ENCODE peak calls at places on chromosome 11, in ten cellular contexts. C, R, K, D, B, Y, O, E, L and V are unnamed samples.

GRCh38 chr11:72975778-72976520 is 161.7 kb downstream of the ATG16L2 start:
- DNase-seq in C (no peak), R (peak; percentile 93), K (no peak), D (no peak), B (peak; percentile 88), Y (peak; percentile 91), O (peak; percentile 76), E (peak; percentile 59), L (no peak), V (peak; percentile 96)

GRCh38 chr11:66869471-66869870 is 12.6 kb downstream of the LRFN4 start:
- DNase-seq in C (no peak), R (no peak), K (no peak), D (no peak), B (no peak), Y (no peak), O (no peak), E (no peak), L (no peak), V (no peak)

GRCh38 chr11:71181566-71181965 is 70.8 kb downstream of the SHANK2 start:
- DNase-seq in C (no peak), R (no peak), K (no peak), D (no peak), B (no peak), Y (no peak), O (no peak), E (no peak), L (no peak), V (no peak)

GRCh38 chr11:77119531-77119936 is 8.5 kb upstream of the MYO7A start:
- DNase-seq in C (no peak), R (no peak), K (no peak), D (no peak), B (no peak), Y (no peak), O (no peak), E (no peak), L (peak; percentile 66), V (no peak)

GRCh38 chr11:126380909-126381308 is 25.4 kb downstream of the ST3GAL4 start:
- DNase-seq in C (no peak), R (no peak), K (peak; percentile 40), D (peak; percentile 25), B (no peak), Y (no peak), O (no peak), E (no peak), L (no peak), V (no peak)

GRCh38 chr11:70087446-70088167 is 9.5 kb downstream of the ANO1 start:
- DNase-seq in C (no peak), R (no peak), K (no peak), D (no peak), B (no peak), Y (no peak), O (no peak), E (no peak), L (no peak), V (no peak)

GRCh38 chr11:134476435-134477021 is 64.5 kb upstream of the B3GAT1 start:
- DNase-seq in C (no peak), R (no peak), K (no peak), D (no peak), B (no peak), Y (no peak), O (no peak), E (no peak), L (no peak), V (no peak)

GRCh38 chr11:109853156-109853776 is 239.9 kb upstream of the ZC3H12C start:
- DNase-seq in C (no peak), R (peak; percentile 91), K (no peak), D (no peak), B (peak; percentile 88), Y (peak; percentile 91), O (peak; percentile 84), E (peak; percentile 63), L (no peak), V (peak; percentile 87)

GRCh38 chr11:107776062-107776461 is 64.2 kb upstream of the SLN start:
- DNase-seq in C (no peak), R (no peak), K (no peak), D (no peak), B (no peak), Y (no peak), O (no peak), E (no peak), L (no peak), V (no peak)

GRCh38 chr11:3635641-3636375 is 6.0 kb downstream of the ART5 start:
- DNase-seq in C (no peak), R (no peak), K (peak; percentile 40), D (no peak), B (no peak), Y (no peak), O (no peak), E (no peak), L (no peak), V (no peak)

DNA sequence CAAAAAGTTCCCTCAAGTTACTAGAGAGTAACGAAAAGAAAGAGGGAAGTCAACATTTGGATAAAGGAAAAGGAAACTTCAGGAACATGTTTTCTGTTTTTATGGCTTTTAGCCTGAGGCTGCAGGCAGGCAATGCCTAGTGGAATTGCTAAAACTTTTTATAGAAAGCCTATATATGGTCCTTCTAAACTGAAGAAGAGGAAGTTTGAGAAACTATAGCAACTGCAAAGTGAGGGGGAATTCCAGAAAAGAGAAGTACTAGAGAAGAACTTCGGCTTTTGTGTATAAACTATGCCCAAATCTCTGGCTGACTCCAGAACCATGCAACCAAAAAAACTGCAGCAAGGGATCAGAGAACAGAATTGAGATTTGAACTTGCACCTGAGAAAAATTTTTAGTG is 74.3 kb upstream of the ARHGAP42 start:
- DNase-seq in C (no peak), R (no peak), K (no peak), D (no peak), B (no peak), Y (no peak), O (no peak), E (no peak), L (no peak), V (no peak)
- H3K4me3 ChIP-seq in C (no peak overlapping the region), R (no peak overlapping the region), K (no peak overlapping the region), D (no peak overlapping the region), B (no peak overlapping the region), Y (no peak overlapping the region), O (no peak overlapping the region), E (no peak overlapping the region), L (no peak overlapping the region), V (no peak overlapping the region)

GRCh38 chr11:37364246-37364839 is 766.3 kb upstream of the RAG2 start:
- DNase-seq in C (no peak), R (no peak), K (no peak), D (no peak), B (no peak), Y (no peak), O (no peak), E (no peak), L (no peak), V (no peak)
- TF ChIP-seq CTCF in C (no peak), R (no peak), K (no peak), D (no peak), B (no peak), Y (no peak), O (no peak), E (no peak), L (no peak), V (no peak)

GRCh38 chr11:7906481-7906880 is 24.6 kb downstream of the OR10A6 start:
- DNase-seq in C (no peak), R (no peak), K (no peak), D (no peak), B (no peak), Y (no peak), O (no peak), E (no peak), L (no peak), V (no peak)

GRCh38 chr11:7903940-7904339 is 27.1 kb downstream of the OR10A6 start:
- DNase-seq in C (no peak), R (no peak), K (no peak), D (no peak), B (no peak), Y (no peak), O (no peak), E (no peak), L (no peak), V (no peak)

GRCh38 chr11:7905549-7905948 is 25.5 kb downstream of the OR10A6 start:
- DNase-seq in C (no peak), R (no peak), K (no peak), D (no peak), B (no peak), Y (no peak), O (no peak), E (no peak), L (no peak), V (no peak)

GRCh38 chr11:7905961-7906429 is 25.1 kb downstream of the OR10A6 start:
- DNase-seq in C (peak; percentile 54), R (no peak), K (no peak), D (no peak), B (no peak), Y (no peak), O (no peak), E (no peak), L (no peak), V (no peak)

GRCh38 chr11:7904910-7905309 is 26.2 kb downstream of the OR10A6 start:
- DNase-seq in C (no peak), R (peak; percentile 57), K (no peak), D (no peak), B (peak; percentile 10), Y (peak; percentile 24), O (no peak), E (peak; percentile 37), L (no peak), V (peak; percentile 55)
- H3K4me3 ChIP-seq in C (no peak overlapping the region), R (no peak overlapping the region), K (no peak overlapping the region), D (no peak overlapping the region), B (no peak overlapping the region), Y (no peak overlapping the region), O (no peak overlapping the region), E (no peak overlapping the region), L (no peak overlapping the region), V (no peak overlapping the region)

GRCh38 chr11:45205978-45206377 is 59.5 kb downstream of the PRDM11 start:
- DNase-seq in C (no peak), R (no peak), K (no peak), D (no peak), B (no peak), Y (no peak), O (no peak), E (no peak), L (no peak), V (no peak)

GRCh38 chr11:45208135-45208534 is 61.7 kb downstream of the PRDM11 start:
- DNase-seq in C (no peak), R (no peak), K (no peak), D (no peak), B (no peak), Y (no peak), O (no peak), E (no peak), L (no peak), V (no peak)

GRCh38 chr11:45209000-45209399 is 62.6 kb downstream of the PRDM11 start:
- DNase-seq in C (no peak), R (no peak), K (no peak), D (no peak), B (no peak), Y (no peak), O (no peak), E (no peak), L (no peak), V (no peak)

GRCh38 chr11:45209480-45209879 is 63.0 kb downstream of the PRDM11 start:
- DNase-seq in C (no peak), R (no peak), K (no peak), D (no peak), B (no peak), Y (no peak), O (no peak), E (no peak), L (no peak), V (no peak)

DNA sequence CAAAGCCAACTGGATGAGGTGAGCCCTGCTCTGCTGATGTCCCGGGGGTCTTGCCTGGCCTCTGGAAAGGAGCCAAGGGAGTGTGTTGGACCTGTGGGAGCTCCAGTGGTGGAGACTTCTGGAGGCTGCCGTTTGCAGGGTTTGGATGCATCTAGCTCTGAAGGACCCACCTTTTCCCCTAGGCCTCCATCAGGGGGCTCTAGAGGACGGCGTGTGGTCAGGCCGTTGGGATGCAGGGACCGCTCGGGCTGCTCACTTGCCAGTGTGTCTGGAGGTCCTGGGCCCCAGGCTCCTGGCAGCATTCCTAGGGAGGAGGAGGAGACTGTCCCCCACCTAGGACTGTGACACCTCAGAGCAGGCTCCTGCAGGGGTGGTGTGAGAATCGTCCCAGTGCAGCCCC is 58.3 kb downstream of the PRDM11 start:
- DNase-seq in C (no peak), R (no peak), K (no peak), D (no peak), B (no peak), Y (peak; percentile 29), O (no peak), E (no peak), L (no peak), V (no peak)
- TF ChIP-seq CTCF in C (no peak), R (peak; percentile 10), K (no peak), D (no peak), B (peak; percentile 23), Y (peak; percentile 40), O (peak; percentile 17), E (no peak), L (no peak), V (no peak)